ENCODE peak calls at places on chromosomes 13 and 19, in ten cellular contexts. U is breast epithelium, J is lower leg skin, N is GM12878, V is body of pancreas, O is transverse colon, X is heart left ventricle, C is A549, W is Peyer's patch, D is tibial nerve. Y is an unnamed sample.

GRCh38 chr13:37442996-37443395 is 155.6 kb downstream of the POSTN start:
- DNase-seq in J (no peak), W (no peak), C (no peak), D (no peak), V (no peak), N (no peak), O (no peak), X (no peak), U (no peak), Y (no peak)

GRCh38 chr19:55836340-55836739 is at the start of gene NLRP4:
- DNase-seq in O (no peak), W (no peak), C (peak; percentile 19), V (no peak), X (no peak), J (no peak), D (no peak), N (no peak), U (no peak), Y (no peak)

GRCh38 chr13:35690546-35690945 is 214.1 kb upstream of the MAB21L1 start:
- DNase-seq in D (no peak), V (no peak), O (no peak), C (no peak), W (no peak), X (no peak), J (no peak), N (no peak), U (no peak), Y (no peak)

GRCh38 chr13:95455782-95456181 is 96.7 kb upstream of the CLDN10 start:
- DNase-seq in X (no peak), D (no peak), N (no peak), O (no peak), W (no peak), V (no peak), U (no peak), C (no peak), J (no peak), Y (no peak)

GRCh38 chr19:6241680-6242079 is 38.1 kb downstream of the MLLT1 start:
- DNase-seq in W (no peak), V (no peak), D (peak; percentile 36), J (no peak), C (no peak), N (no peak), O (no peak), X (no peak), U (no peak), Y (peak; percentile 48)

GRCh38 chr13:30872685-30873443 is 33.2 kb upstream of the MEDAG start:
- DNase-seq in N (no peak), W (peak; percentile 57), O (no peak), V (no peak), U (no peak), J (no peak), X (no peak), D (peak; percentile 67), C (no peak), Y (no peak)

GRCh38 chr19:17484520-17485180 is 14.3 kb downstream of the SLC27A1 start:
- DNase-seq in O (no peak), N (no peak), J (no peak), X (no peak), W (no peak), C (no peak), V (no peak), D (no peak), U (no peak), Y (no peak)

GRCh38 chr13:98004107-98004506 is 50.6 kb downstream of the IPO5 start:
- DNase-seq in X (no peak), V (no peak), D (no peak), W (no peak), O (no peak), U (no peak), J (no peak), C (no peak), N (no peak), Y (no peak)

GRCh38 chr19:38660724-38661123 is 13.3 kb downstream of the ACTN4 start:
- DNase-seq in V (no peak), O (no peak), X (no peak), N (no peak), J (no peak), U (no peak), W (no peak), C (no peak), D (no peak), Y (no peak)

GRCh38 chr19:10718205-10719196 is 622 bp downstream of the DNM2 start:
- DNase-seq in J (no peak), C (no peak), O (peak; percentile 41), N (no peak), X (peak; percentile 49), V (peak; percentile 54), U (no peak), D (no peak), W (no peak), Y (peak; percentile 56)

GRCh38 chr13:40485611-40486517 is 180.6 kb downstream of the FOXO1 start:
- DNase-seq in C (no peak), O (no peak), X (no peak), N (no peak), J (no peak), W (peak; percentile 65), V (no peak), D (no peak), U (no peak), Y (no peak)

GRCh38 chr13:51765142-51765515 is 38.8 kb downstream of the DHRS12 start:
- DNase-seq in O (no peak), V (no peak), D (no peak), N (no peak), C (no peak), W (no peak), U (no peak), X (no peak), J (no peak), Y (no peak)

DNA sequence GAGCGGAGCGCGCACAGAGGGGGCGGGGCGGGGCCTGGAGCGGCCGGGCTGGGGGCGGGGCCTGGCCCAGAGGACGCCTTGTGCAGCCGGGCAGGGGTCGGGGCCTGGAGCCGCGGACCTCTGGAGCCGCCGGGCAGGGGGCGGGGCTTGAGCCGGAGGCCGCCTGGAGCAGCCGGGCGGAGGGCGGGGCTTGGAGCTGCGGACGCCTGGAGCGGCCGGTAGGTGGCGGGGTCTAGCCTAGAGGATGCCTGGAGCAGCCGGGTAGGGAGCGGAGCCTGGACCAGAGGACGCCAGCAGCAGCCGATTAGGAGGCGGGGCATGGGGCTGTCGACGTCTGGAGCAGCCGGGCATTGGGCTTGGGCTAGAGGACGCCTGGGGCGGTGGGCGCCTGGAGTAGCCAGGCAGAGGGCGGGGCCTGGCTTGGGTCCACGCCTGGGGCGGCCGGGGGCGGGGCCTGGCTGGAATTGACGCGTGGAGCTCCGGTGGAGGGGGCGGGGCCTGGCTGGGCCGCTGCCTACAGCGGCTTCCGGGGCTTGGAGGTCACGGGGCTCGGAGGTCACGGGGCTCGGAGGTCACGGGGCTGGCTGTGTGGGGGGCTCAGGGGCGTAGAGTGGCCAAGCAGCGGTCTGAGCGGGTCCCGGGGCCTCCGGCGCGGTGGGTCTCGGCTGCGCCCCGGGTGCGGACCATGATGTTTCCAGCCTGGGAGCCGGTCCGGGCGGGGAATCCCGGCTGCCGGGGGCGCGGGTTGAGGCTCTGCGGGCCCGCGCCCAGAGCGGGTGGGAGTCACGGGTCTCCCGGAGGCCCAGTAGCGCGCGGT is at the start of gene ANKRD10:
- DNase-seq in D (peak; percentile 97), V (peak; percentile 100), X (peak; percentile 99), U (peak; percentile 99), C (peak; percentile 95), W (peak; percentile 99), N (peak; percentile 82), J (peak; percentile 97), O (peak; percentile 99), Y (peak; percentile 100)
- TF ChIP-seq POLR2A in D (peak; percentile 48), V (peak; percentile 69), X (peak; percentile 68), U (peak; percentile 56), C (no peak), W (peak; percentile 36), N (peak; percentile 80), J (peak; percentile 32), O (peak; percentile 56), Y (peak; percentile 84)

DNA sequence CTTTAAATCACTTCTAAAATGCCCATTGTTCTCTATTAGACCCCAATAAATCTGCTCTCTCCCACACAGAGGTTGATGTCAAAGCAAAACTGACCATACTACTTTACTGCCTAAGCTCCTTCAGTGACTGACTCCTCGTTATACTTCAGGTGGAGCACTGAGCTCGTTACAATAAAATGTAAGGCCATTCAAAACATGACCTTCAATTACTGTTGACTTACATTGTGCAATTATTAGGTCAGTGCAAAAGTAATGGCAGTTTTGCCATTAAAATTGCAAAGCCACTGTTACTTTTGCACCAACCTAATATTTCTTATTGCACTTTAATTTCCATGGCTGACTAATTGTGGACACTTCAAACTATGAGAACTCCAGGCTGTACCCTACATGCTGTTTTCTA is 314.9 kb downstream of the MZT1 start:
- DNase-seq in O (no peak), U (no peak), V (no peak), N (no peak), J (no peak), C (no peak), D (no peak), W (no peak), X (no peak), Y (no peak)
- TF ChIP-seq POLR2A in O (no peak), U (no peak), V (no peak), N (no peak), J (no peak), C (no peak), D (no peak), W (no peak), X (no peak), Y (no peak)

DNA sequence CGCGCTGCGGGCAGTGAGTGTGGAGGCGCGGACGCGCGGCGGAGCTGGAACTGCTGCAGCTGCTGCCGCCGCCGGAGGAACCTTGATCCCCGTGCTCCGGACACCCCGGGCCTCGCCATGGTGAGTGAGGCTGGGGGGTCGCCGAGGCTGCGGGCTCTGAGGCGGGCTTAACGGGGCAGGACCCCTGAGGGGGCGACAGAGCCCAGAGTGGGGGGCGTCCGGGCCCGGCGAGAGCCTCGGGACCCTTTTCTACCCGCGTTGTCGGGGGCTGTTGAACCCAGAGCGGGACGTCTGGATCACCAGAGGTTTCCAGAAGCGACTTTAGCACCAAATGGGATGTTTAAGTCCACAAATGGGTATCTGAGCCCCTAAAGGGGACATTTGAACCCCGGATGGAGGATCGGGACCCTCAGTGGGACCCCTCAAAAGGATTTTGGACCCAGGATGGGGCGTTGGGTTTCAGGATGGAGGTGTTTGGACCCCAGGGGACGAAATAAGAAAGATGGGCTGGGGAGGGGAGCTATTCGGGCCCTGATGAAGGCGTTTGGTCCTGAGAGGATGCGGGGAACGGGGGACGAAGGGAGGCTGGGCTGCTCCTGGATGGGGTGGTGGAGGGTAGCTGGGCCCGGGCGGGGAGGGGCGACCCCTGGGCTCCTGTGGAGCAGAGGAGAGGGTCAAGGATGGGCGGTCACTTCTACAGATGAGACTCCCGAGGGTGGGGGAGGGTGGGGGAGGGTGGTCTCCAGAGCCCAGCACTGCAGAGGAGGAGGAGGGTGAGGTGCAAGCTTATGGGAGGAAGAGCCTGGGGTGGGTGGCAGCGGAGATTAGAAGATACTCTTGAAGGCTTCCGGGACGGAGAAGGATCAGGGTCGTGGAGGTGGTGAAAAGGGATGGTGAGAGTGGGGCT is at the start of gene CALM3:
- DNase-seq in O (no peak), D (no peak), W (no peak), J (no peak), V (no peak), U (no peak), N (no peak), C (no peak), X (peak; percentile 40), Y (peak; percentile 41)
- TF ChIP-seq POLR2A in O (peak; percentile 94), D (peak; percentile 91), W (peak; percentile 96), J (no peak), V (peak; percentile 90), U (peak; percentile 25), N (peak; percentile 92), C (peak; percentile 92), X (peak; percentile 90), Y (peak; percentile 90)

DNA sequence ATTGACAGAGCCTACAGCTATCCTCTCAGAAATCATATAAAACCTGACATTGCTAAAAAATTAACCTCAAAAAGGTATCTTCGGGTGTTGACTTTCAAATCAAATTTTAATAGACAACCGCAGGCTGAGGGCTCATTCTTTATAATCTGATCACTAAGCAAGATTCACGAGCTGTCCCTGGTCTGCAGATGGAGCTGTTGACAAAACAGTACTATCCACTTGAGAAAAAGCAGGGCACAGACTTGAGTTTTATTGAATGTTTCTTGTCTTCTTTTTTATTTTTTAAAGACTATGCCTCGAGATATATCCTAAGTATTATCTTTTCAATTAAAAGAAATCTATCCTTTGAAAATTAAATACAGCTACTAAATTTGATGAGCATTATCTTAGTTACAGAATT is 540.5 kb downstream of the PCDH9 start:
- DNase-seq in D (no peak), V (no peak), W (no peak), C (peak; percentile 50), J (no peak), N (no peak), O (no peak), U (no peak), X (no peak), Y (peak; percentile 13)
- TF ChIP-seq POLR2A in D (no peak), V (no peak), W (no peak), C (no peak), J (no peak), N (no peak), O (no peak), U (no peak), X (no peak), Y (no peak)